ENCODE peak calls at places on chromosomes 5 and 9, in eight cellular contexts. M is cardiac fibroblast, N is SW 1271, H is NCI-H2029, B is fibroblast of the aortic adventitia, G is neural crest cell, L is HT-29, T is G401. C is an unnamed sample.

GRCh38 chr5:1877434-1878049 is 5.2 kb downstream of the IRX4 start:
- DNase-seq in M (no peak), N (no peak), H (no peak), B (no peak), G (no peak), L (no peak), T (no peak), C (no peak)

GRCh38 chr5:74660146-74660545 is 19.6 kb upstream of the ENC1 start:
- DNase-seq in M (peak; percentile 35), N (no peak), H (no peak), B (no peak), G (no peak), L (no peak), T (no peak), C (no peak)

GRCh38 chr9:100474950-100475276 is 2.0 kb downstream of the TMEFF1 start:
- DNase-seq in M (no peak), N (no peak), H (no peak), B (no peak), G (no peak), L (no peak), T (no peak), C (no peak)

GRCh38 chr9:120545691-120546565 is 34.0 kb downstream of the CDK5RAP2 start:
- DNase-seq in M (no peak), N (no peak), H (no peak), B (no peak), G (no peak), L (no peak), T (no peak), C (no peak)

GRCh38 chr9:131733601-131734061 is 6.2 kb downstream of the RAPGEF1 start:
- DNase-seq in M (peak; percentile 94), N (peak; percentile 59), H (peak; percentile 59), B (peak; percentile 97), G (no peak), L (peak; percentile 59), T (no peak), C (no peak)

GRCh38 chr9:28942941-28943340 is 1369.7 kb upstream of the C9orf72 start:
- DNase-seq in M (no peak), N (no peak), H (no peak), B (no peak), G (no peak), L (no peak), T (no peak), C (no peak)

GRCh38 chr9:114602620-114603019 is 8.5 kb upstream of the TMEM268 start:
- DNase-seq in M (no peak), N (no peak), H (no peak), B (no peak), G (no peak), L (no peak), T (no peak), C (no peak)

GRCh38 chr9:87267701-87268100 is 230.0 kb upstream of the DAPK1 start:
- DNase-seq in M (no peak), N (no peak), H (no peak), B (peak; percentile 92), G (no peak), L (no peak), T (no peak), C (no peak)

GRCh38 chr5:53298841-53299240 is 181.6 kb upstream of the FST start:
- DNase-seq in M (no peak), N (no peak), H (no peak), B (no peak), G (no peak), L (no peak), T (no peak), C (no peak)

GRCh38 chr5:158895573-158895972 is 204.1 kb downstream of the EBF1 start:
- DNase-seq in M (peak; percentile 39), N (no peak), H (no peak), B (peak; percentile 73), G (no peak), L (no peak), T (no peak), C (no peak)

GRCh38 chr9:112387115-112387514 is 7.2 kb downstream of the HSDL2 start:
- DNase-seq in M (no peak), N (no peak), H (no peak), B (no peak), G (no peak), L (no peak), T (no peak), C (no peak)

GRCh38 chr9:81146684-81147337 is 542.5 kb downstream of the TLE1 start:
- DNase-seq in M (peak; percentile 72), N (no peak), H (no peak), B (no peak), G (no peak), L (no peak), T (no peak), C (no peak)

GRCh38 chr9:137319434-137319975 is 17.4 kb upstream of the NRARP start:
- DNase-seq in M (no peak), N (no peak), H (no peak), B (no peak), G (no peak), L (no peak), T (no peak), C (no peak)

GRCh38 chr5:31758803-31759425 is 120.0 kb downstream of the PDZD2 start:
- DNase-seq in M (no peak), N (no peak), H (no peak), B (no peak), G (no peak), L (no peak), T (no peak), C (no peak)

GRCh38 chr5:83711982-83712601 is 8.6 kb downstream of the HAPLN1 start:
- DNase-seq in M (peak; percentile 71), N (peak; percentile 70), H (peak; percentile 20), B (peak; percentile 65), G (peak; percentile 61), L (peak; percentile 89), T (peak; percentile 75), C (peak; percentile 21)

GRCh38 chr5:1000329-1000728 is 8.3 kb upstream of the NKD2 start:
- DNase-seq in M (no peak), N (no peak), H (no peak), B (no peak), G (no peak), L (no peak), T (no peak), C (no peak)

GRCh38 chr5:137651022-137651421 is 84.9 kb downstream of the KLHL3 start:
- DNase-seq in M (peak; percentile 58), N (no peak), H (no peak), B (peak; percentile 9), G (no peak), L (no peak), T (no peak), C (no peak)

GRCh38 chr5:139647406-139648204 is 544 bp upstream of the CXXC5 start:
- DNase-seq in M (no peak), N (no peak), H (no peak), B (no peak), G (no peak), L (no peak), T (peak; percentile 60), C (no peak)

GRCh38 chr9:107484117-107484723 is 5.3 kb downstream of the KLF4 start:
- DNase-seq in M (peak; percentile 88), N (peak; percentile 81), H (peak; percentile 64), B (peak; percentile 94), G (peak; percentile 18), L (peak; percentile 87), T (peak; percentile 62), C (peak; percentile 72)

GRCh38 chr9:83012578-83013260 is 50.2 kb downstream of the RASEF start:
- DNase-seq in M (no peak), N (no peak), H (no peak), B (peak; percentile 29), G (no peak), L (no peak), T (no peak), C (no peak)

GRCh38 chr5:71533142-71533541 is 54.0 kb upstream of the MCCC2 start:
- DNase-seq in M (peak; percentile 76), N (no peak), H (no peak), B (peak; percentile 58), G (no peak), L (no peak), T (no peak), C (no peak)

GRCh38 chr9:97293207-97293721 is 14.2 kb upstream of the CCDC180 start:
- DNase-seq in M (peak; percentile 57), N (peak; percentile 73), H (peak; percentile 90), B (peak; percentile 18), G (no peak), L (no peak), T (peak; percentile 15), C (no peak)

GRCh38 chr9:16755467-16755866 is 115.0 kb downstream of the BNC2 start:
- DNase-seq in M (no peak), N (no peak), H (no peak), B (no peak), G (no peak), L (no peak), T (no peak), C (no peak)

GRCh38 chr5:67303356-67303755 is 106.8 kb upstream of the CD180 start:
- DNase-seq in M (peak; percentile 84), N (peak; percentile 41), H (no peak), B (peak; percentile 50), G (no peak), L (no peak), T (no peak), C (no peak)

GRCh38 chr9:33619666-33620404 is 95.8 kb downstream of the ANKRD18B start:
- DNase-seq in M (peak; percentile 90), N (peak; percentile 7), H (no peak), B (peak; percentile 92), G (no peak), L (peak; percentile 28), T (no peak), C (peak; percentile 49)

GRCh38 chr9:117917873-117918272 is 213.7 kb downstream of the TLR4 start:
- DNase-seq in M (no peak), N (no peak), H (no peak), B (no peak), G (no peak), L (no peak), T (no peak), C (no peak)

GRCh38 chr5:159240301-159240870 is 22.7 kb upstream of the UBLCP1 start:
- DNase-seq in M (peak; percentile 45), N (peak; percentile 94), H (no peak), B (no peak), G (no peak), L (no peak), T (peak; percentile 47), C (no peak)

GRCh38 chr9:121369595-121370265 is at the start of gene STOM:
- DNase-seq in M (peak; percentile 87), N (peak; percentile 85), H (peak; percentile 91), B (peak; percentile 95), G (no peak), L (no peak), T (no peak), C (no peak)